ENCODE peak calls at places on chromosomes 3 and 15, in six cellular contexts. One of them, this sample, is unnamed.

GRCh38 chr15:25542648-25543047 is 103.8 kb upstream of the UBE3A start:
- DNase-seq in T1000: no peak
- DNase-seq in Peyer's patch: no peak
- DNase-seq in NCI-H2081: no peak
- DNase-seq in stimulated activated CD4-positive, alpha-beta T cell treated with anti-CD3 and anti-CD28 coated beads, Interleukin-1b, Interleukin-23, amount 100 ng/mL, for 24 hours: no peak
- DNase-seq in pulmonary artery endothelial cell: no peak
- DNase-seq in this sample: no peak

GRCh38 chr15:44882499-44882968 is 74.0 kb upstream of the TERB2 start:
- DNase-seq in stimulated activated CD4-positive, alpha-beta T cell treated with anti-CD3 and anti-CD28 coated beads, Interleukin-1b, Interleukin-23, amount 100 ng/mL, for 24 hours: no peak
- DNase-seq in T1000: no peak
- DNase-seq in Peyer's patch: no peak
- DNase-seq in NCI-H2081: no peak
- DNase-seq in pulmonary artery endothelial cell: no peak
- DNase-seq in this sample: no peak

GRCh38 chr3:170012683-170013400 is 25.0 kb upstream of the GPR160 start:
- DNase-seq in NCI-H2081: peak
- DNase-seq in Peyer's patch: no peak
- DNase-seq in pulmonary artery endothelial cell: no peak
- DNase-seq in T1000: no peak
- DNase-seq in stimulated activated CD4-positive, alpha-beta T cell treated with anti-CD3 and anti-CD28 coated beads, Interleukin-1b, Interleukin-23, amount 100 ng/mL, for 24 hours: no peak
- DNase-seq in this sample: no peak

GRCh38 chr3:132781922-132782321 is 59.7 kb upstream of the NPHP3 start:
- DNase-seq in Peyer's patch: no peak
- DNase-seq in NCI-H2081: no peak
- DNase-seq in pulmonary artery endothelial cell: no peak
- DNase-seq in T1000: no peak
- DNase-seq in stimulated activated CD4-positive, alpha-beta T cell treated with anti-CD3 and anti-CD28 coated beads, Interleukin-1b, Interleukin-23, amount 100 ng/mL, for 24 hours: no peak
- DNase-seq in this sample: no peak

GRCh38 chr3:46989146-46989810 is 9.8 kb downstream of the NBEAL2 start:
- DNase-seq in stimulated activated CD4-positive, alpha-beta T cell treated with anti-CD3 and anti-CD28 coated beads, Interleukin-1b, Interleukin-23, amount 100 ng/mL, for 24 hours: no peak
- DNase-seq in T1000: no peak
- DNase-seq in pulmonary artery endothelial cell: no peak
- DNase-seq in NCI-H2081: no peak
- DNase-seq in Peyer's patch: no peak
- DNase-seq in this sample: no peak

GRCh38 chr15:61655881-61656280 is 404.4 kb downstream of the VPS13C start:
- DNase-seq in stimulated activated CD4-positive, alpha-beta T cell treated with anti-CD3 and anti-CD28 coated beads, Interleukin-1b, Interleukin-23, amount 100 ng/mL, for 24 hours: no peak
- DNase-seq in T1000: no peak
- DNase-seq in Peyer's patch: no peak
- DNase-seq in pulmonary artery endothelial cell: no peak
- DNase-seq in NCI-H2081: no peak
- DNase-seq in this sample: no peak

GRCh38 chr3:133488785-133489367 is 84.6 kb upstream of the CDV3 start:
- DNase-seq in pulmonary artery endothelial cell: no peak
- DNase-seq in NCI-H2081: no peak
- DNase-seq in Peyer's patch: no peak
- DNase-seq in T1000: no peak
- DNase-seq in stimulated activated CD4-positive, alpha-beta T cell treated with anti-CD3 and anti-CD28 coated beads, Interleukin-1b, Interleukin-23, amount 100 ng/mL, for 24 hours: no peak
- DNase-seq in this sample: peak

GRCh38 chr15:66078196-66078928 is 175.2 kb downstream of the MEGF11 start:
- DNase-seq in Peyer's patch: no peak
- DNase-seq in NCI-H2081: no peak
- DNase-seq in stimulated activated CD4-positive, alpha-beta T cell treated with anti-CD3 and anti-CD28 coated beads, Interleukin-1b, Interleukin-23, amount 100 ng/mL, for 24 hours: no peak
- DNase-seq in pulmonary artery endothelial cell: no peak
- DNase-seq in T1000: no peak
- DNase-seq in this sample: no peak

GRCh38 chr3:176513604-176514003 is 683.7 kb downstream of the TBL1XR1 start:
- DNase-seq in pulmonary artery endothelial cell: no peak
- DNase-seq in T1000: no peak
- DNase-seq in NCI-H2081: no peak
- DNase-seq in Peyer's patch: no peak
- DNase-seq in stimulated activated CD4-positive, alpha-beta T cell treated with anti-CD3 and anti-CD28 coated beads, Interleukin-1b, Interleukin-23, amount 100 ng/mL, for 24 hours: no peak
- DNase-seq in this sample: no peak

GRCh38 chr3:98596902-98597500 is 3.6 kb upstream of the CPOX start:
- DNase-seq in stimulated activated CD4-positive, alpha-beta T cell treated with anti-CD3 and anti-CD28 coated beads, Interleukin-1b, Interleukin-23, amount 100 ng/mL, for 24 hours: no peak
- DNase-seq in Peyer's patch: no peak
- DNase-seq in NCI-H2081: peak
- DNase-seq in pulmonary artery endothelial cell: no peak
- DNase-seq in T1000: no peak
- DNase-seq in this sample: peak

GRCh38 chr3:88105325-88105724 is 44.4 kb upstream of the C3orf38 start:
- DNase-seq in Peyer's patch: no peak
- DNase-seq in T1000: no peak
- DNase-seq in stimulated activated CD4-positive, alpha-beta T cell treated with anti-CD3 and anti-CD28 coated beads, Interleukin-1b, Interleukin-23, amount 100 ng/mL, for 24 hours: no peak
- DNase-seq in NCI-H2081: no peak
- DNase-seq in pulmonary artery endothelial cell: no peak
- DNase-seq in this sample: peak

GRCh38 chr15:23648920-23649515 is 1.4 kb upstream of the MAGEL2 start:
- DNase-seq in Peyer's patch: no peak
- DNase-seq in T1000: no peak
- DNase-seq in NCI-H2081: no peak
- DNase-seq in pulmonary artery endothelial cell: no peak
- DNase-seq in stimulated activated CD4-positive, alpha-beta T cell treated with anti-CD3 and anti-CD28 coated beads, Interleukin-1b, Interleukin-23, amount 100 ng/mL, for 24 hours: no peak
- DNase-seq in this sample: no peak

GRCh38 chr3:63940389-63940757 is 28.2 kb upstream of the SCAANT1 start:
- DNase-seq in NCI-H2081: no peak
- DNase-seq in stimulated activated CD4-positive, alpha-beta T cell treated with anti-CD3 and anti-CD28 coated beads, Interleukin-1b, Interleukin-23, amount 100 ng/mL, for 24 hours: no peak
- DNase-seq in T1000: no peak
- DNase-seq in Peyer's patch: no peak
- DNase-seq in pulmonary artery endothelial cell: no peak
- DNase-seq in this sample: no peak

GRCh38 chr3:194069421-194070219 is 66.3 kb upstream of the HES1 start:
- DNase-seq in NCI-H2081: no peak
- DNase-seq in Peyer's patch: no peak
- DNase-seq in T1000: no peak
- DNase-seq in pulmonary artery endothelial cell: no peak
- DNase-seq in stimulated activated CD4-positive, alpha-beta T cell treated with anti-CD3 and anti-CD28 coated beads, Interleukin-1b, Interleukin-23, amount 100 ng/mL, for 24 hours: no peak
- DNase-seq in this sample: peak

GRCh38 chr3:64878372-64878771 is 190.6 kb upstream of the ADAMTS9 start:
- DNase-seq in T1000: peak
- DNase-seq in Peyer's patch: no peak
- DNase-seq in NCI-H2081: no peak
- DNase-seq in pulmonary artery endothelial cell: no peak
- DNase-seq in stimulated activated CD4-positive, alpha-beta T cell treated with anti-CD3 and anti-CD28 coated beads, Interleukin-1b, Interleukin-23, amount 100 ng/mL, for 24 hours: no peak
- DNase-seq in this sample: no peak

GRCh38 chr15:99170476-99171065 is 65.7 kb downstream of the SYNM start:
- DNase-seq in T1000: no peak
- DNase-seq in NCI-H2081: no peak
- DNase-seq in Peyer's patch: no peak
- DNase-seq in stimulated activated CD4-positive, alpha-beta T cell treated with anti-CD3 and anti-CD28 coated beads, Interleukin-1b, Interleukin-23, amount 100 ng/mL, for 24 hours: no peak
- DNase-seq in pulmonary artery endothelial cell: no peak
- DNase-seq in this sample: no peak

GRCh38 chr3:7875858-7876442 is 625.7 kb upstream of the LMCD1 start:
- DNase-seq in pulmonary artery endothelial cell: peak
- DNase-seq in stimulated activated CD4-positive, alpha-beta T cell treated with anti-CD3 and anti-CD28 coated beads, Interleukin-1b, Interleukin-23, amount 100 ng/mL, for 24 hours: no peak
- DNase-seq in T1000: no peak
- DNase-seq in NCI-H2081: no peak
- DNase-seq in Peyer's patch: no peak
- DNase-seq in this sample: peak

GRCh38 chr3:8574670-8575322 is 69.8 kb downstream of the SSUH2 start:
- DNase-seq in T1000: no peak
- DNase-seq in Peyer's patch: no peak
- DNase-seq in NCI-H2081: no peak
- DNase-seq in stimulated activated CD4-positive, alpha-beta T cell treated with anti-CD3 and anti-CD28 coated beads, Interleukin-1b, Interleukin-23, amount 100 ng/mL, for 24 hours: no peak
- DNase-seq in pulmonary artery endothelial cell: no peak
- DNase-seq in this sample: no peak

GRCh38 chr15:46309914-46310313 is 675.1 kb downstream of the SQOR start:
- DNase-seq in stimulated activated CD4-positive, alpha-beta T cell treated with anti-CD3 and anti-CD28 coated beads, Interleukin-1b, Interleukin-23, amount 100 ng/mL, for 24 hours: no peak
- DNase-seq in pulmonary artery endothelial cell: no peak
- DNase-seq in T1000: no peak
- DNase-seq in NCI-H2081: peak
- DNase-seq in Peyer's patch: no peak
- DNase-seq in this sample: no peak

GRCh38 chr3:164465172-164465571 is 613.1 kb downstream of the SI start:
- DNase-seq in stimulated activated CD4-positive, alpha-beta T cell treated with anti-CD3 and anti-CD28 coated beads, Interleukin-1b, Interleukin-23, amount 100 ng/mL, for 24 hours: no peak
- DNase-seq in pulmonary artery endothelial cell: no peak
- DNase-seq in Peyer's patch: no peak
- DNase-seq in T1000: no peak
- DNase-seq in NCI-H2081: no peak
- DNase-seq in this sample: no peak

GRCh38 chr3:96646596-96646995 is 167.8 kb upstream of the EPHA6 start:
- DNase-seq in Peyer's patch: no peak
- DNase-seq in NCI-H2081: no peak
- DNase-seq in stimulated activated CD4-positive, alpha-beta T cell treated with anti-CD3 and anti-CD28 coated beads, Interleukin-1b, Interleukin-23, amount 100 ng/mL, for 24 hours: no peak
- DNase-seq in pulmonary artery endothelial cell: no peak
- DNase-seq in T1000: no peak
- DNase-seq in this sample: no peak

GRCh38 chr3:186614597-186615483 is 2.0 kb downstream of the AHSG start:
- DNase-seq in pulmonary artery endothelial cell: peak
- DNase-seq in T1000: peak
- DNase-seq in NCI-H2081: peak
- DNase-seq in stimulated activated CD4-positive, alpha-beta T cell treated with anti-CD3 and anti-CD28 coated beads, Interleukin-1b, Interleukin-23, amount 100 ng/mL, for 24 hours: peak
- DNase-seq in Peyer's patch: peak
- DNase-seq in this sample: peak

GRCh38 chr3:134008630-134009156 is 21.0 kb downstream of the SLCO2A1 start:
- DNase-seq in pulmonary artery endothelial cell: peak
- DNase-seq in T1000: peak
- DNase-seq in Peyer's patch: no peak
- DNase-seq in stimulated activated CD4-positive, alpha-beta T cell treated with anti-CD3 and anti-CD28 coated beads, Interleukin-1b, Interleukin-23, amount 100 ng/mL, for 24 hours: no peak
- DNase-seq in NCI-H2081: no peak
- DNase-seq in this sample: no peak

GRCh38 chr3:77259701-77260100 is 219.8 kb downstream of the ROBO2 start:
- DNase-seq in pulmonary artery endothelial cell: no peak
- DNase-seq in T1000: no peak
- DNase-seq in stimulated activated CD4-positive, alpha-beta T cell treated with anti-CD3 and anti-CD28 coated beads, Interleukin-1b, Interleukin-23, amount 100 ng/mL, for 24 hours: no peak
- DNase-seq in Peyer's patch: peak
- DNase-seq in NCI-H2081: peak
- DNase-seq in this sample: no peak

GRCh38 chr15:60889506-60889905 is 339.6 kb downstream of the RORA start:
- DNase-seq in T1000: no peak
- DNase-seq in Peyer's patch: no peak
- DNase-seq in stimulated activated CD4-positive, alpha-beta T cell treated with anti-CD3 and anti-CD28 coated beads, Interleukin-1b, Interleukin-23, amount 100 ng/mL, for 24 hours: no peak
- DNase-seq in pulmonary artery endothelial cell: no peak
- DNase-seq in NCI-H2081: no peak
- DNase-seq in this sample: no peak

GRCh38 chr3:194572944-194573491 is 60.2 kb downstream of the TMEM44 start:
- DNase-seq in NCI-H2081: no peak
- DNase-seq in T1000: no peak
- DNase-seq in stimulated activated CD4-positive, alpha-beta T cell treated with anti-CD3 and anti-CD28 coated beads, Interleukin-1b, Interleukin-23, amount 100 ng/mL, for 24 hours: no peak
- DNase-seq in Peyer's patch: no peak
- DNase-seq in pulmonary artery endothelial cell: no peak
- DNase-seq in this sample: no peak

GRCh38 chr3:40169983-40170382 is 139.5 kb upstream of the EIF1B start:
- DNase-seq in Peyer's patch: no peak
- DNase-seq in NCI-H2081: no peak
- DNase-seq in stimulated activated CD4-positive, alpha-beta T cell treated with anti-CD3 and anti-CD28 coated beads, Interleukin-1b, Interleukin-23, amount 100 ng/mL, for 24 hours: no peak
- DNase-seq in T1000: no peak
- DNase-seq in pulmonary artery endothelial cell: no peak
- DNase-seq in this sample: no peak

GRCh38 chr3:115666081-115666480 is 42.8 kb downstream of the GAP43 start:
- DNase-seq in T1000: no peak
- DNase-seq in Peyer's patch: no peak
- DNase-seq in NCI-H2081: no peak
- DNase-seq in stimulated activated CD4-positive, alpha-beta T cell treated with anti-CD3 and anti-CD28 coated beads, Interleukin-1b, Interleukin-23, amount 100 ng/mL, for 24 hours: no peak
- DNase-seq in pulmonary artery endothelial cell: no peak
- DNase-seq in this sample: no peak

This sample was measured in dermis microvascular lymphatic vessel endothelial cell.